ENCODE peak calls at places on chromosome 9, in ten cellular contexts. O, S, I, H, Y, T, U, G, D and M are unnamed samples.

GRCh38 chr9:4740623-4741364 is at the start of gene AK3:
- DNase-seq in O (peak; percentile 90), S (peak; percentile 95), I (peak; percentile 77), H (peak; percentile 89), Y (peak; percentile 66), T (peak; percentile 44), U (peak; percentile 98), G (peak; percentile 93), D (peak; percentile 91), M (peak; percentile 93)

GRCh38 chr9:133978226-133979123 is 13.6 kb downstream of the VAV2 start:
- DNase-seq in O (no peak), S (peak; percentile 63), I (no peak), H (no peak), Y (no peak), T (no peak), U (peak; percentile 69), G (no peak), D (no peak), M (no peak)

GRCh38 chr9:114619205-114619758 is 8.2 kb downstream of the TMEM268 start:
- DNase-seq in O (peak; percentile 66), S (no peak), I (no peak), H (peak; percentile 41), Y (no peak), T (no peak), U (no peak), G (no peak), D (peak; percentile 84), M (no peak)

GRCh38 chr9:83584995-83585394 is 37.9 kb upstream of the IDNK start:
- DNase-seq in O (no peak), S (no peak), I (no peak), H (no peak), Y (no peak), T (no peak), U (no peak), G (no peak), D (no peak), M (peak; percentile 47)

GRCh38 chr9:7967093-7967827 is 167.7 kb upstream of the DMAC1 start:
- DNase-seq in O (no peak), S (no peak), I (no peak), H (no peak), Y (no peak), T (no peak), U (no peak), G (no peak), D (no peak), M (no peak)

GRCh38 chr9:113056191-113057106 is at the start of gene ZFP37:
- DNase-seq in O (peak; percentile 87), S (peak; percentile 98), I (peak; percentile 86), H (peak; percentile 95), Y (peak; percentile 90), T (peak; percentile 72), U (peak; percentile 93), G (peak; percentile 90), D (peak; percentile 88), M (peak; percentile 98)

GRCh38 chr9:22103650-22104575 is 94.8 kb upstream of the CDKN2B start:
- DNase-seq in O (no peak), S (no peak), I (no peak), H (no peak), Y (no peak), T (no peak), U (no peak), G (peak; percentile 55), D (no peak), M (no peak)

GRCh38 chr9:136443087-136443486 is 3.4 kb upstream of the INPP5E start:
- DNase-seq in O (no peak), S (no peak), I (no peak), H (no peak), Y (no peak), T (no peak), U (no peak), G (no peak), D (no peak), M (no peak)

GRCh38 chr9:102459828-102460227 is 535.3 kb upstream of the CYLC2 start:
- DNase-seq in O (no peak), S (no peak), I (no peak), H (no peak), Y (no peak), T (no peak), U (no peak), G (no peak), D (no peak), M (no peak)

DNA sequence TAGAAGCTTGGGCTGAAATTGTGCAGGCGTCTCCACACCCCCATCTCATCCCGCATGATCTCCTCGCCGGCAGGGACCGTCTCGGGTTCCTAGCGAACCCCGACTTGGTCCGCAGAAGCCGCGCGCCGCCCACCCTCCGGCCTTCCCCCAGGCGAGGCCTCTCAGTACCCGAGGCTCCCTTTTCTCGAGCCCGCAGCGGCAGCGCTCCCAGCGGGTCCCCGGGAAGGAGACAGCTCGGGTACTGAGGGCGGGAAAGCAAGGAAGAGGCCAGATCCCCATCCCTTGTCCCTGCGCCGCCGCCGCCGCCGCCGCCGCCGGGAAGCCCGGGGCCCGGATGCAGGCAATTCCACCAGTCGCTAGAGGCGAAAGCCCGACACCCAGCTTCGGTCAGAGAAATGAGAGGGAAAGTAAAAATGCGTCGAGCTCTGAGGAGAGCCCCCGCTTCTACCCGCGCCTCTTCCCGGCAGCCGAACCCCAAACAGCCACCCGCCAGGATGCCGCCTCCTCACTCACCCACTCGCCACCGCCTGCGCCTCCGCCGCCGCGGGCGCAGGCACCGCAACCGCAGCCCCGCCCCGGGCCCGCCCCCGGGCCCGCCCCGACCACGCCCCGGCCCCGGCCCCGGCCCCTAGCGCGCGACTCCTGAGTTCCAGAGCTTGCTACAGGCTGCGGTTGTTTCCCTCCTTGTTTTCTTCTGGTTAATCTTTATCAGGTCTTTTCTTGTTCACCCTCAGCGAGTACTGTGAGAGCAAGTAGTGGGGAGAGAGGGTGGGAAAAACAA is at the start of gene C9orf72:
- DNase-seq in O (peak; percentile 84), S (peak; percentile 89), I (peak; percentile 61), H (peak; percentile 85), Y (peak; percentile 12), T (no peak), U (peak; percentile 96), G (peak; percentile 87), D (peak; percentile 73), M (peak; percentile 95)
- TF ChIP-seq POLR2A in O (peak; percentile 70), S (peak; percentile 80), I (peak; percentile 86), H (peak; percentile 74), Y (peak; percentile 82), T (peak; percentile 17), U (peak; percentile 93), G (peak; percentile 86), D (peak; percentile 87), M (peak; percentile 67)

GRCh38 chr9:98521141-98521540 is 187.6 kb downstream of the GABBR2 start:
- DNase-seq in O (no peak), S (no peak), I (no peak), H (no peak), Y (no peak), T (no peak), U (no peak), G (no peak), D (no peak), M (peak; percentile 60)

GRCh38 chr9:98520221-98520920 is 188.4 kb downstream of the GABBR2 start:
- DNase-seq in O (no peak), S (no peak), I (no peak), H (no peak), Y (no peak), T (no peak), U (no peak), G (no peak), D (no peak), M (peak; percentile 84)

GRCh38 chr9:98522487-98522886 is 186.2 kb downstream of the GABBR2 start:
- DNase-seq in O (no peak), S (no peak), I (no peak), H (no peak), Y (no peak), T (no peak), U (no peak), G (no peak), D (no peak), M (no peak)

GRCh38 chr9:98519641-98520040 is 189.1 kb downstream of the GABBR2 start:
- DNase-seq in O (no peak), S (no peak), I (no peak), H (no peak), Y (no peak), T (no peak), U (no peak), G (no peak), D (no peak), M (no peak)

DNA sequence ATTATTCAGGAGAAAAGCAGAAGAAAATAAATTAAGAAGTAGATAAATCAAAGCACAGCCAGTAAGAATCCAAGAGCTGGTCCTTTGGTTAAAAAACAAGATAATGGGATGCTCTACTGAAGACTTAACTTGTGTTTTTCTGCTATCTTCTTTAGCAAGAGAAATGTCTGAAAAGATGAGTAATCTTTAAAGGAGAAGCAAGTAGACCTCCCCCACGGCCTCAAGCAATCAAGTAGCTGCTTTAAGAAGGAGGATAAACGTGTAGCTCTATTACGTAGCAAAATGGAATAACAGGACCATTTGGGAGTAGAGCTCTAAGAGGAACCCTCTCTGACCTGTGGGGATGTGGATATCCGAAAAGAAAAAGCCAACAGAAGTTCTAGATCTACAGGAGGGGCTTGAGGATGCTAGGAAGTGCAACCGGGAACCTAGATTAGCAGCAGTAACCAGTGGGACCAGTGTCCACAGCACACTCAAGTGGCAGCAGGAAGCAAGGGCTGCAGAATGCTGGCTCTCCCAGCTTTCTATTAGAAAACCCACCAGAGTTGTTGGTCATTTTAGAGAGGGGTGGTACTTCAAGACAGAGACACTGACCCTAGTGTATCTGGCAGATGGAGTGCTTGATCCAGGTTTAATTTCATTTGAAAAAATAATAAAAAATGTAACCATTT is 185.4 kb downstream of the GABBR2 start:
- DNase-seq in O (no peak), S (no peak), I (no peak), H (no peak), Y (no peak), T (no peak), U (no peak), G (no peak), D (peak; percentile 17), M (peak; percentile 45)
- TF ChIP-seq CTCF in O (no peak), S (no peak), I (no peak), H (no peak), Y (no peak), T (peak; percentile 30), U (no peak), G (no peak), D (peak; percentile 22), M (no peak)

GRCh38 chr9:81530846-81531245 is 158.5 kb downstream of the TLE1 start:
- DNase-seq in O (no peak), S (no peak), I (no peak), H (no peak), Y (no peak), T (no peak), U (no peak), G (no peak), D (no peak), M (no peak)
- H3K27me3 ChIP-seq in O (no peaks in the 10 kb centered on the region), S (no peaks in the 10 kb centered on the region), I (no peaks in the 10 kb centered on the region), H (no peaks in the 10 kb centered on the region), Y (no peaks in the 10 kb centered on the region), T (no peaks in the 10 kb centered on the region), U (no peaks in the 10 kb centered on the region), G (no peaks in the 10 kb centered on the region), D (no peaks in the 10 kb centered on the region), M (no peaks in the 10 kb centered on the region)

GRCh38 chr9:11063263-11063662 is 450.5 kb upstream of the PTPRD start:
- DNase-seq in O (no peak), S (no peak), I (no peak), H (no peak), Y (no peak), T (no peak), U (no peak), G (no peak), D (no peak), M (no peak)

DNA sequence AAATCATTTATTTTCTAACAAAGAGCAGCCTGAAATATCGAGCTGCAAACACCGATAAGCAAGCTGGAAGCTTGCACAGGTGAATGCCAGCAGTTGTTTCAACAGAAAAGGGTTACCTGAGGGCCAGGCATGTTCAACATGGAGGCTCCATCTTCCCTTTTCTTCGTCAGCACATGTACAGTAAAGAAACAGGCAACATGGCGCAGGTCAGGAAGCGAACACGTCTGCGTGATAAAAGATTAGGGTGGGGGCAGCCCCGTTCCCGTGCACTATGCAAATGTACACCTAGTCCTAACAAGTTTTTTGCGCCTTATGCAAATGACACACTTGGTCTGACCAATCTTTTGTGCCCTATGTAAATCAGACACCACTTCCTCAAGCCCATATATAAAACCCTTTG is 452.1 kb upstream of the PTPRD start:
- DNase-seq in O (no peak), S (no peak), I (no peak), H (no peak), Y (no peak), T (no peak), U (no peak), G (no peak), D (no peak), M (no peak)
- TF ChIP-seq POLR2A in O (no peak), S (no peak), I (no peak), H (no peak), Y (no peak), T (no peak), U (no peak), G (no peak), D (no peak), M (no peak)